ENCODE peak calls at places on chromosomes 13 and 19, in four cellular contexts. Z, M, E and C are unnamed samples.
A peak's percentile ranks its signal among the peaks of the same experiment; 100 is the strongest.

GRCh38 chr13:39788097-39788496 is 132.6 kb downstream of the COG6 start:
- DNase-seq in M (no peak), E (no peak), Z (no peak), C (no peak)

GRCh38 chr19:23343434-23344010 is 51.7 kb downstream of the ZNF91 start:
- DNase-seq in M (no peak), E (no peak), Z (no peak), C (no peak)

GRCh38 chr13:50236898-50237318 is 221.7 kb downstream of the KCNRG start:
- DNase-seq in E (peak; percentile 5), M (no peak), Z (no peak), C (no peak)

GRCh38 chr13:77574076-77574475 is 38.6 kb downstream of the SCEL start:
- DNase-seq in Z (no peak), E (no peak), M (no peak), C (no peak)

GRCh38 chr19:5711713-5712161 is 8.2 kb downstream of the LONP1 start:
- DNase-seq in Z (no peak), M (no peak), E (no peak), C (no peak)

GRCh38 chr19:35587326-35587725 is 1.4 kb downstream of the PMIS2 start:
- DNase-seq in Z (no peak), M (no peak), E (no peak), C (no peak)

GRCh38 chr13:106415971-106416370 is 119.5 kb downstream of the EFNB2 start:
- DNase-seq in E (no peak), Z (no peak), M (no peak), C (no peak)

GRCh38 chr19:50486823-50487515 is 10.3 kb upstream of the GARIN5A start:
- DNase-seq in E (peak; percentile 19), M (no peak), Z (peak; percentile 89), C (peak; percentile 45)

GRCh38 chr13:65387743-65388347 is 1842.3 kb downstream of the PCDH9 start:
- DNase-seq in M (no peak), Z (no peak), E (no peak), C (no peak)

GRCh38 chr13:30870916-30871712 is 35.0 kb upstream of the MEDAG start:
- DNase-seq in Z (no peak), M (no peak), E (no peak), C (no peak)

GRCh38 chr13:43911283-43911682 is 31.6 kb downstream of the LACC1 start:
- DNase-seq in E (no peak), M (no peak), Z (peak; percentile 19), C (no peak)

GRCh38 chr19:52494518-52494917 is 33.0 kb upstream of the ZNF808 start:
- DNase-seq in Z (no peak), E (peak; percentile 2), M (no peak), C (no peak)

GRCh38 chr13:20969182-20969581 is 66.6 kb upstream of the XPO4 start:
- DNase-seq in M (no peak), Z (no peak), E (peak; percentile 68), C (no peak)

GRCh38 chr19:50434525-50434924 is 1.8 kb downstream of the MYBPC2 start:
- DNase-seq in M (peak; percentile 27), Z (no peak), E (no peak), C (no peak)

GRCh38 chr19:40601061-40601973 is at the start of gene LTBP4:
- DNase-seq in M (peak; percentile 70), E (no peak), Z (peak; percentile 70), C (peak; percentile 28)

GRCh38 chr19:10907925-10908324 is 20.5 kb downstream of the YIPF2 start:
- DNase-seq in E (no peak), M (no peak), Z (no peak), C (no peak)

GRCh38 chr19:53883231-53883661 is 1.2 kb downstream of the PRKCG start:
- DNase-seq in E (no peak), Z (no peak), M (no peak), C (no peak)

GRCh38 chr19:19354007-19354406 is 33.4 kb downstream of the MAU2 start:
- DNase-seq in Z (no peak), M (no peak), E (no peak), C (no peak)

GRCh38 chr19:33484226-33484774 is 37.3 kb downstream of the PEPD start:
- DNase-seq in M (no peak), E (no peak), Z (no peak), C (no peak)

GRCh38 chr13:95536629-95537241 is 15.8 kb upstream of the CLDN10 start:
- DNase-seq in E (peak; percentile 39), Z (peak; percentile 43), M (no peak), C (peak; percentile 83)

GRCh38 chr19:13212759-13213330 is 62.6 kb downstream of the IER2 start:
- DNase-seq in M (peak; percentile 80), E (peak; percentile 43), Z (peak; percentile 50), C (peak; percentile 59)

GRCh38 chr19:52343548-52343947 is 7.5 kb downstream of the ZNF610 start:
- DNase-seq in Z (peak; percentile 98), E (peak; percentile 13), M (peak; percentile 9), C (peak; percentile 48)

GRCh38 chr19:32519023-32519422 is 62.0 kb upstream of the PDCD5 start:
- DNase-seq in E (no peak), M (no peak), Z (no peak), C (no peak)

GRCh38 chr13:97493471-97493870 is 59.5 kb downstream of the RAP2A start:
- DNase-seq in Z (no peak), M (no peak), E (no peak), C (no peak)

GRCh38 chr13:47480121-47480520 is 521.0 kb downstream of the SUCLA2 start:
- DNase-seq in E (peak; percentile 96), Z (no peak), M (no peak), C (no peak)

GRCh38 chr19:5237939-5238480 is 102.6 kb downstream of the PTPRS start:
- DNase-seq in E (no peak), Z (no peak), M (no peak), C (no peak)

GRCh38 chr13:23469901-23470525 is 36.5 kb upstream of the SACS start:
- DNase-seq in E (peak; percentile 83), Z (no peak), M (no peak), C (no peak)

DNA sequence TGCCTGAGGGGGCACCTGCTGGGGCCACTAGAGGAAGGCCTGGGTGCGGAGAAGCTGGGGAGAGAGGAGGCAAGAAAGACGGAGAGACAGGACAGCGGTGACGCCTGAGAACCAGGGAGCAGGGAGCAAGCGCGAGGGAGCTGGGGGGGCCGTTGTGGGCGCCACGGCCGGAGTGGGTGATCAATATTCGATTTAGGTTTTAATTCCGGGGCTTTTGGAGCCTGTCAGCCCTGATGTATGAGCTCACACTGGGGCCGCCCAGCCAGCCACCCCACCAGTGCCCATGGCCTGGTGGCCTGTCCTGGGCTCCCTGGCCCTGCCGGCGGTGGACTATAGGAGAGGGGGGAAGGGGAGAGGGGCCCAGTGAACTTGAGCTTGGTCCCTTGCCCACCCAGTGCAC is 8.7 kb upstream of the ERFL start:
- DNase-seq in M (no peak), E (no peak), Z (no peak), C (no peak)
- H3K27me3 ChIP-seq in M (peaks cover 58% of the 10 kb centered on the region), E (peaks cover 44% of the 10 kb centered on the region), Z (peaks cover 84% of the 10 kb centered on the region), C (peaks cover 14% of the 10 kb centered on the region)

GRCh38 chr19:48755787-48756674 is 707 bp downstream of the FGF21 start:
- DNase-seq in M (no peak), E (no peak), Z (no peak), C (peak; percentile 7)

GRCh38 chr19:48752511-48753365 is at the start of gene FUT1:
- DNase-seq in Z (peak; percentile 60), M (peak; percentile 76), E (no peak), C (peak; percentile 98)

GRCh38 chr19:48756686-48757085 is 1.4 kb downstream of the FGF21 start:
- DNase-seq in Z (no peak), E (no peak), M (no peak), C (no peak)

GRCh38 chr19:48757089-48757675 is 1.9 kb downstream of the FGF21 start:
- DNase-seq in E (no peak), M (no peak), Z (no peak), C (no peak)

DNA sequence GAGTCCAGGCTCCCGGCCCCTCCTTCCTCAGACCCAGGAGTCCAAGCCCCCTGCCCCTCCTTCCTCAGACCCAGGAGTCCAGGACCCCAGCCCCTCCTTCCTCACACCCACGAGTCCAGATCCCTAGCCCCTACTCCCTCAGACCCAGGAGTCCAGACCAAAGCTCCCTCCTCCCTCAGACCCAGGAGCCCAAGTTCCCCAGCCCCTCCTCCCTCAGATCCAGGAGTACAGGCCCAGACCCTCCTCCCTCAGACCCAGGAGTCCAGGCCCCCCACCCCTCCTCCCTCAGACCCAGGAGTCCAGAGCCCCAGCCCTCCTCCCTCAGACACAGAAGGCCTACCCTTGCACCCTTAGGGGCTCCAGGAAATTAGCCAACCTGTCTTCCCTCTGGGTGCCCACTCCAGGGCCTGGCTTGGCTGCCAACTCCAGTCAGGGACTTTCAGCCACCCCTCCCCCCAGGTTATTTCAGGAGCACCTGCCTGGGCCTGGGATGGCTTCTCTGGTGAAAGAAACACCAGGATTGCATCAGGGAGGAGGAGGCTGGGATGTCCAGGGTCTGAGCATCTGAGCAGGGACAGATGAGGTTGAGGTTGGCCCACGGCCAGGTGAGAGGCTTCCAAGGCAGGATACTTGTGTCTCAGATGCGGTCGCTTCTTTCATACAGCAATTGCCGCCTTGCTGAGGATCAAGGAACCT is at the start of gene FGF21:
- DNase-seq in M (no peak), E (no peak), Z (no peak), C (peak; percentile 40)
- H3K27me3 ChIP-seq in M (peaks cover 69% of the 10 kb centered on the region), E (peaks cover 29% of the 10 kb centered on the region), Z (peaks cover 25% of the 10 kb centered on the region), C (no peaks in the 10 kb centered on the region)

DNA sequence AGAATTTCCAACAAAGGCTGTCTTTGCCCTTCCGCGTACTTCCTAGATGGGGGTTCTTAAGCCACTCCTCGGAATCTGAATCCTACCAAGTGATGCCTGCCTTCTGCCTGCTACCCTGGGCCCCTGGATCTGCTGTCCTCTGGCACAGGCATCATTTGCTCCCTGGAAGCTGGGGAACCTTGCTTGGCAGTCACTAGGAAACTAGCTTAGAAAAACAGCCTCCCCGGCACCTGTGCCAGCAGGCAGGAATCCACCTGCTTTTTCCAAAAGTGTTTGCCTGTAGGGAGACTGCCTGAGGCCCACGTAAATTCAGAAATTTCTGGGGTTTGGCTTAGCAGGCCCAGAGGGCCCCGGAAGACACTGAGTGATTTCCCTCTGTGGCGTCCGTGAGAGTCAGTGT is 442.4 kb downstream of the TSHZ3 start:
- DNase-seq in Z (no peak), M (no peak), E (no peak), C (no peak)
- H3K27me3 ChIP-seq in Z (peaks cover 2% of the 10 kb centered on the region), M (no peaks in the 10 kb centered on the region), E (no peaks in the 10 kb centered on the region), C (no peaks in the 10 kb centered on the region)

DNA sequence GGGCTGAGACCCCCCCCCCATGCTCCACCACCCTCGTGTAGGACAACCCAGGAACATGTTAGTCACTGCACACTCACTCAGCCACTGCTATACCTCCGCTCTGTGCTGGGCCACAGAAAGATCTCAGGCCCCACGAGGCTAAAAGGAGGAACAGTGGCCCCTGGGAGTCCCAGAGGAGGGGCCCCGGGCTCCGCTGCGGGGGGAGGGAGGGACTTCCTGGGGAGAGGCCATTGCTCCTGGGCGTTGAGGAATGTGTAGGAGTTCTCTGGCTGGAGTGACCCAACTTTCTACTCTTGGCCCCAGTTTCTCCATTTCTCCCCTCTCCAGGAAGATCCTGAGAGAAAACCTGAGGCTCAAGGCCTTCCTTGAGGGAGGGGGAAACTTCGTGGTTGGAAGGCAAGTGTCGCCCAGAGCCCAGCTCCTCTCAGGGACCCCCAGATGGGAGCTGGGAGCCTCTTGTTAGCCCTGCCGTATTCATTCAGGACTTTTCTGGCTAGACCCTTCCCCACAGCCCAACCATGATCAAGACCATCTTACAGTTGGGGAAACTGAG is 13.6 kb downstream of the ONECUT3 start:
- DNase-seq in M (no peak), Z (no peak), E (no peak), C (no peak)
- H3K27me3 ChIP-seq in M (peaks cover 100% of the 10 kb centered on the region), Z (peaks cover 100% of the 10 kb centered on the region), E (peaks cover 70% of the 10 kb centered on the region), C (no peaks in the 10 kb centered on the region)